ENCODE peak calls at places on chromosomes 5 and 9, in nine cellular contexts. F is A549, N is sigmoid colon, X is tibial nerve, L is ovary, T is suprapubic skin, M is upper lobe of left lung, O is H1, H is HepG2. R is an unnamed sample.
A peak's percentile ranks its signal among the peaks of the same experiment; 100 is the strongest.

GRCh38 chr5:35129276-35129675 is 81.5 kb upstream of the AGXT2 start:
- DNase-seq in N (no peak), T (no peak), M (no peak), F (no peak), X (no peak), H (no peak), O (no peak), L (no peak), R (no peak)

GRCh38 chr9:94563548-94563947 is 8.7 kb downstream of the PCAT7 start:
- DNase-seq in O (no peak), T (no peak), M (no peak), H (no peak), L (no peak), N (no peak), X (no peak), F (no peak), R (no peak)

GRCh38 chr9:70257991-70258691 is 637 bp upstream of the SMC5 start:
- DNase-seq in M (peak; percentile 85), O (no peak), H (peak; percentile 26), T (peak; percentile 76), F (no peak), L (peak; percentile 44), N (peak; percentile 64), X (peak; percentile 22), R (peak; percentile 80)

GRCh38 chr9:75235632-75236031 is 147.3 kb downstream of the OSTF1 start:
- DNase-seq in L (no peak), O (no peak), N (no peak), F (peak; percentile 13), T (no peak), X (no peak), H (peak; percentile 12), M (peak; percentile 67), R (peak; percentile 48)

GRCh38 chr9:94277885-94278536 is 18.9 kb downstream of the ZNF169 start:
- DNase-seq in N (no peak), T (no peak), X (no peak), O (no peak), M (no peak), H (peak; percentile 16), L (no peak), F (peak; percentile 38), R (no peak)

GRCh38 chr9:137029058-137029922 is 1.3 kb upstream of the ABCA2 start:
- DNase-seq in X (peak; percentile 64), M (peak; percentile 82), O (no peak), L (peak; percentile 53), H (peak; percentile 54), F (peak; percentile 73), N (peak; percentile 84), T (peak; percentile 88), R (peak; percentile 85)

GRCh38 chr5:142151436-142152382 is 43.1 kb downstream of the NDFIP1 start:
- DNase-seq in N (no peak), M (peak; percentile 45), X (peak; percentile 25), H (peak; percentile 48), L (no peak), O (no peak), T (no peak), F (peak; percentile 77), R (peak; percentile 59)

GRCh38 chr5:34015120-34015807 is 7.4 kb upstream of the AMACR start:
- DNase-seq in L (no peak), X (no peak), M (no peak), T (no peak), F (no peak), N (no peak), O (no peak), H (no peak), R (no peak)

DNA sequence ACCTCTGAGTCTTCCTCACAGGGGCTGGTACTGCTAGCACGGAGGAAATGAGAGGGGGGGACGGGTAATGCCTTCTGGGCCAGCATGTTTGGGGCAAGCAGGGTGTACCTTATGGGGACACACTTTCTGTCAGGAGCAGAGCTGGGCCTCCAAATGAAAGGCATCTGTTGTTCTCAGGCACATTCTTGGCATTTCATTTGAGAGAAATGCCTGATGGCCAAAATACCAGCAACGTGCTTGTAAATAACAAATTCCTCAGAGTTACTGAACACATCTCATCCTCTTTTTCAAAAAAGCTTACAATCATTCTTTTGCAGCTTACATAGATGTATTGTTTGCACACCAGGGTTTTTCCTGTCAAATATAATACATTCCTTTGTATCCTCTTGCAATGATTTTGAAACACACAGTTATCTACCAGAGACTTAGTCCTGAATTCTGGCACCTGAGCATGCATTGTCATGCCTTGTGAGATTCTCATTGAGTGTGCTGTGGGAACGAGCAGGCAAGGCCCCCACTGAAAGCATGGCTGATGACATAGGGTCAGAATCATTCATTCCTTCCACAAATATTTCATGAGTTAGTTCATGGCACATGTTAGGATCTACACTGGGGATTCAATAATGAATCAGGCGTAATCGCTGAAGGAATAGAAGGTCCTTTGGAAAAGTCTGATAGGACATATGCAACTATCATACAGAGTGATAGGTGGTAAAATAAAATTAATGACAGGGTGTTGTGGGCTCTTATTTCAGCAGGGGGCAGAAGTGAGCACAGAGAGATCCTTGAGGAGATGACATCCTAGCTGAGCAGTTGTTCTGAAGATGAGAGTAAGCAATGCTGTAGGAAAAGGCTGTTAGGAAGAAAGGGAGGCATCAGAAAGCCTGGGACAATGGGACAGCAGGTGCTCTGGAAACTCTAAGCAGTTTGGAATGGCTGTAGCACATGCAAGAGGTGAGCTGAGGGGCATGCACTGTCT is 260.9 kb upstream of the TUT7 start:
- DNase-seq in L (no peak), X (no peak), O (no peak), T (no peak), N (no peak), F (peak; percentile 12), H (peak; percentile 37), M (no peak), R (no peak)
- TF ChIP-seq EP300 in L (no peak), X (no peak), O (no peak), T (no peak), N (no peak), F (no peak), H (no peak), M (no peak), R (no peak)

DNA sequence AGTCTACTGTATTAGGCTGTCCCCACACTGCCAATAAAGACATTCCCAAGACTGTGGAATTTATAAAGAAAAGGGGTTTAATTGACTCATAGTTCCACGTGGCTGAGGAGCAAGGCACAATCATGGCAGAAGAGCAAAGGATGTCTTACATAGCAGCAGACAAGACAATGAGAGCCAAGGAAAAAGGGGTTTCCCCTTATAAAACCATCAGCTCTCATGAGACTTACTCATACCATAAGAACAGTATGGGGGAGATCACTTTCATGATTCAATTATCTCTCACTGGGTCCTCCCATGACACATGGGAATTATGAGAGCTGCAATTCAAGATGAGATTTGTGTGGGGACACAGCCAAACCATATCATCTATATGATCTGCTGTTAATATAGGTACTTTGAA is 14.8 kb upstream of the FSTL4 start:
- DNase-seq in T (no peak), N (no peak), O (no peak), F (no peak), H (no peak), X (no peak), M (no peak), L (no peak), R (no peak)
- TF ChIP-seq EP300 in T (no peak), N (no peak), O (no peak), F (no peak), H (no peak), X (no peak), M (no peak), L (no peak), R (no peak)

GRCh38 chr5:126357585-126358342 is 65.4 kb upstream of the GRAMD2B start:
- DNase-seq in O (no peak), H (no peak), N (no peak), M (no peak), F (no peak), X (no peak), L (no peak), T (no peak), R (no peak)

GRCh38 chr5:126354857-126355731 is 68.1 kb upstream of the GRAMD2B start:
- DNase-seq in M (no peak), O (no peak), X (no peak), N (no peak), T (no peak), H (no peak), L (no peak), F (no peak), R (no peak)

GRCh38 chr5:126355940-126356339 is 67.3 kb upstream of the GRAMD2B start:
- DNase-seq in H (no peak), O (no peak), N (no peak), F (no peak), M (no peak), X (no peak), T (no peak), L (no peak), R (no peak)

GRCh38 chr5:126351138-126351537 is 72.1 kb upstream of the GRAMD2B start:
- DNase-seq in M (no peak), X (no peak), F (no peak), L (no peak), T (no peak), O (no peak), N (no peak), H (no peak), R (no peak)

DNA sequence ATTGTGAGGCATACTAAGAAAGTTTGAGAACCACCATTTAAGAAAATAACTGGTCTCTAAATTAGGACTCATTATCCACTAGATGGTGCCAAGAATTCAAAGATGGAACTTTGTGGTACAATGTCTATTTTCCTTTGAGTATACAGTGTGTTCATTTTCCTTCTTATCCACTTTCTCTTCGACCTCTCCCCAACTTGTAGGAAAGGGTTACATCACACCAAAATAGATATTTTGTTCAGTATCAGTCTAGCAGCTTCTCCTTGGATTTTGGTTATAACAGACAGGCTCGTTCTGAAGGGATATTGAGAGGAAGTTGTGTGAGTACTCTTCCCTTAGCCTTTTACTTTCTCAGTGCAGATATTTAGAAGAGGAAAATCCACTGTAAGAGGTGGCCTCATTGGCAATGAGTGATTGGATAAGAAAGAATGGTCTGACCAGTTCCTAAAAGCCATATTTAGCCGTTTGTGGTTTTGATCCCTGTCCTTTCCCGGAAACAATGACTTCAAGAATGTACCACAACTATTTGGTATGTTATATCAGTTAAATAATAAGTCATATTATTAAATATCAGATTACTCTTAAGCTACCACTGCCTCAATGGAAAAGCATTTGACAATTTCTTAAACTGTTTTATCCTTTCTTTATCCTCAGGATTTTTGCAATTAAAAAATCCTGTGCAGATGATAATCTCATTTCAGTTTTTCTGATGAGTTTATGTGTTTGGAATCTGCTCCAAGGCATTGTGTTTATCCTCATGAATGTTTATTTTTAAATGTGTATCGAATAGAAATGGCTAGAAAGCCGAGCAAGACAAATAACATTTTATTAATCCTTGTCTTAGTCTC is 69.0 kb upstream of the GRAMD2B start:
- DNase-seq in M (no peak), F (peak; percentile 43), H (peak; percentile 58), T (no peak), X (no peak), L (no peak), N (no peak), O (no peak), R (no peak)
- TF ChIP-seq EP300 in M (peak; percentile 25), F (no peak), H (no peak), T (no peak), X (peak; percentile 53), L (no peak), N (no peak), O (no peak), R (no peak)

GRCh38 chr5:135934939-135935338 is 19.8 kb downstream of the LECT2 start:
- DNase-seq in O (no peak), T (no peak), H (no peak), X (no peak), N (no peak), L (no peak), F (no peak), M (no peak), R (no peak)
- TF ChIP-seq EP300 in O (no peak), T (no peak), H (no peak), X (no peak), N (no peak), L (no peak), F (no peak), M (no peak), R (no peak)

R was measured in stomach.